ENCODE peak calls at places on chromosomes 6 and 20, in nine cellular contexts. U, C, S, X, F, P, L, J and M are unnamed samples. For H3K9me3, the result is how much of the 10 kb centered on the place peaks cover.

GRCh38 chr6:113893866-113894265 is 36.7 kb downstream of the MARCKS start:
- DNase-seq in U (peak), C (no peak), S (no peak), X (no peak), F (no peak), P (no peak), L (no peak), J (no peak), M (no peak)

GRCh38 chr6:165096209-165096608 is 213.2 kb downstream of the C6orf118 start:
- DNase-seq in U (no peak), C (no peak), S (no peak), X (no peak), F (peak), P (no peak), L (no peak), J (peak), M (no peak)

GRCh38 chr20:36941403-36941835 is 10.1 kb downstream of the SAMHD1 start:
- DNase-seq in U (no peak), C (no peak), S (peak), X (no peak), F (no peak), P (peak), L (peak), J (no peak), M (no peak)

GRCh38 chr6:18213439-18213838 is 50.9 kb downstream of the DEK start:
- DNase-seq in U (no peak), C (no peak), S (no peak), X (no peak), F (no peak), P (no peak), L (no peak), J (no peak), M (no peak)

GRCh38 chr6:2021713-2022125 is 223.7 kb downstream of the GMDS start:
- DNase-seq in U (peak), C (no peak), S (peak), X (peak), F (no peak), P (peak), L (peak), J (peak), M (no peak)

GRCh38 chr6:145547596-145548325 is 187.6 kb downstream of the EPM2A start:
- DNase-seq in U (no peak), C (no peak), S (no peak), X (no peak), F (no peak), P (no peak), L (no peak), J (no peak), M (no peak)

GRCh38 chr20:44918761-44919160 is 8.9 kb downstream of the PABPC1L start:
- DNase-seq in U (no peak), C (no peak), S (no peak), X (no peak), F (peak), P (no peak), L (peak), J (no peak), M (no peak)

GRCh38 chr6:159116343-159116742 is 52.9 kb upstream of the FNDC1 start:
- DNase-seq in U (no peak), C (no peak), S (no peak), X (no peak), F (no peak), P (no peak), L (peak), J (no peak), M (no peak)

GRCh38 chr6:159090530-159091306 is 45.9 kb upstream of the TAGAP start:
- DNase-seq in U (no peak), C (no peak), S (peak), X (peak), F (no peak), P (no peak), L (no peak), J (no peak), M (no peak)

GRCh38 chr6:125711013-125711675 is 38.3 kb upstream of the HEY2 start:
- DNase-seq in U (no peak), C (no peak), S (no peak), X (no peak), F (no peak), P (no peak), L (no peak), J (no peak), M (no peak)

GRCh38 chr20:45308078-45308778 is at the start of gene MATN4:
- DNase-seq in U (no peak), C (no peak), S (no peak), X (peak), F (peak), P (peak), L (no peak), J (peak), M (no peak)

GRCh38 chr6:121944361-121944760 is 455.1 kb upstream of the HSF2 start:
- DNase-seq in U (peak), C (no peak), S (no peak), X (no peak), F (no peak), P (no peak), L (no peak), J (no peak), M (no peak)

GRCh38 chr20:60224914-60225313 is 266.7 kb downstream of the CDH26 start:
- DNase-seq in U (no peak), C (peak), S (peak), X (no peak), F (no peak), P (no peak), L (no peak), J (no peak), M (no peak)

GRCh38 chr20:40811004-40811403 is 122.0 kb upstream of the MAFB start:
- DNase-seq in U (no peak), C (no peak), S (no peak), X (no peak), F (no peak), P (no peak), L (no peak), J (no peak), M (no peak)

GRCh38 chr20:21615617-21616080 is 89.8 kb upstream of the PAX1 start:
- DNase-seq in U (peak), C (peak), S (peak), X (peak), F (no peak), P (peak), L (peak), J (no peak), M (no peak)

GRCh38 chr6:79269877-79270276 is 35.4 kb upstream of the HMGN3 start:
- DNase-seq in U (peak), C (peak), S (no peak), X (no peak), F (no peak), P (no peak), L (no peak), J (no peak), M (no peak)

GRCh38 chr20:13286600-13286999 is 65.5 kb downstream of the ISM1 start:
- DNase-seq in U (no peak), C (no peak), S (no peak), X (no peak), F (no peak), P (peak), L (no peak), J (no peak), M (no peak)

GRCh38 chr20:5535211-5535756 is 214.9 kb upstream of the SHLD1 start:
- DNase-seq in U (peak), C (peak), S (no peak), X (no peak), F (no peak), P (no peak), L (no peak), J (no peak), M (no peak)

GRCh38 chr6:11232968-11233626 is 629 bp upstream of the NEDD9 start:
- DNase-seq in U (peak), C (no peak), S (no peak), X (no peak), F (no peak), P (peak), L (peak), J (no peak), M (no peak)

GRCh38 chr6:80543151-80543550 is 436.7 kb downstream of the BCKDHB start:
- DNase-seq in U (no peak), C (no peak), S (no peak), X (no peak), F (no peak), P (no peak), L (no peak), J (no peak), M (no peak)

GRCh38 chr6:134802426-134803058 is 147.4 kb downstream of the ALDH8A1 start:
- DNase-seq in U (peak), C (no peak), S (no peak), X (no peak), F (no peak), P (no peak), L (no peak), J (no peak), M (no peak)

GRCh38 chr6:374956-375355 is 16.6 kb upstream of the IRF4 start:
- DNase-seq in U (no peak), C (no peak), S (no peak), X (no peak), F (no peak), P (no peak), L (no peak), J (no peak), M (no peak)

GRCh38 chr6:373031-373430 is 18.5 kb upstream of the IRF4 start:
- DNase-seq in U (no peak), C (no peak), S (no peak), X (no peak), F (peak), P (no peak), L (no peak), J (no peak), M (no peak)

GRCh38 chr6:370555-370954 is 21.0 kb upstream of the IRF4 start:
- DNase-seq in U (no peak), C (no peak), S (no peak), X (no peak), F (no peak), P (no peak), L (no peak), J (no peak), M (no peak)

GRCh38 chr6:373773-374724 is 17.5 kb upstream of the IRF4 start:
- DNase-seq in U (peak), C (no peak), S (no peak), X (no peak), F (peak), P (no peak), L (no peak), J (no peak), M (no peak)

DNA sequence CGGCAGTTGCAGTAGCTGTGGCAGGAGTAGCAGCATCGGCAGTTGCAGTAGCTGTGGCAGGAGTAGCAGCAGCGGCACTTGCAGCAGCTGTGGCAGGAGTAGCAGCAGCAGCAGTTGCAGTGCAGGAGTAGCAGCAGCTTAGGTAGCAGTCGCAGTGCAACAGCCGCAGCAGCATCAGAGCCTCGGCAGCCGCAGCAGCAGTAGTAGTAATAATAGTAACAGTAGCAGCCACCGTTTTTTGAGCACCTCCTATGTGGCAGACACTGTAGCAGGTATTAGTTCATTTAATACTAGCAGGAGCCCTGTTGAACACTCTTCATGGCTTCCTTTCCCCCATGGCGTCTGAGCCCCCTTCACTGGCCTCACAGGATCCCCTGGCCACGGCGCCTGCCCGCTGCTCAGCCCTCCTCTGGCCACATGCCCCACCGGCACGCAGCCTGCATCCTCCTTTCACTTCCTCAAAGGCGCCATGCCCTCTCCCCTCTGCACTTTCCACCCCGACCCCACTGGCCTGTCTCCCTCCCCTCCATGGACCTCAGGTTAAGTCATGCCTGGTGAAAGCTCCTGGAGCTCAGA is 19.1 kb upstream of the IRF4 start:
- DNase-seq in U (no peak), C (no peak), S (no peak), X (no peak), F (peak), P (no peak), L (no peak), J (no peak), M (no peak)
- H3K9me3 ChIP-seq in U (under half), C (under half), S (under half), X (under half), F (under half), P (under half), L (under half), J (under half), M (under half)

GRCh38 chr6:152984387-152984872 is 1.6 kb upstream of the FBXO5 start:
- DNase-seq in U (no peak), C (no peak), S (no peak), X (no peak), F (no peak), P (no peak), L (no peak), J (no peak), M (no peak)
- TF ChIP-seq POLR2A in U (no peak), C (no peak), S (no peak), X (no peak), F (no peak), P (no peak), L (no peak), J (no peak), M (no peak)

GRCh38 chr20:63441777-63442493 is 30.5 kb downstream of the KCNQ2 start:
- DNase-seq in U (peak), C (peak), S (peak), X (peak), F (peak), P (peak), L (peak), J (no peak), M (no peak)
- TF ChIP-seq CTCF in U (peak), C (peak), S (peak), X (peak), F (no peak), P (no peak), L (no peak), J (peak), M (no peak)

GRCh38 chr6:161212902-161213301 is 61.0 kb downstream of the AGPAT4 start:
- DNase-seq in U (no peak), C (no peak), S (no peak), X (peak), F (no peak), P (no peak), L (no peak), J (no peak), M (no peak)
- H3K9me3 ChIP-seq in U (under half), C (under half), S (under half), X (under half), F (under half), P (under half), L (under half), J (under half), M (under half)

DNA sequence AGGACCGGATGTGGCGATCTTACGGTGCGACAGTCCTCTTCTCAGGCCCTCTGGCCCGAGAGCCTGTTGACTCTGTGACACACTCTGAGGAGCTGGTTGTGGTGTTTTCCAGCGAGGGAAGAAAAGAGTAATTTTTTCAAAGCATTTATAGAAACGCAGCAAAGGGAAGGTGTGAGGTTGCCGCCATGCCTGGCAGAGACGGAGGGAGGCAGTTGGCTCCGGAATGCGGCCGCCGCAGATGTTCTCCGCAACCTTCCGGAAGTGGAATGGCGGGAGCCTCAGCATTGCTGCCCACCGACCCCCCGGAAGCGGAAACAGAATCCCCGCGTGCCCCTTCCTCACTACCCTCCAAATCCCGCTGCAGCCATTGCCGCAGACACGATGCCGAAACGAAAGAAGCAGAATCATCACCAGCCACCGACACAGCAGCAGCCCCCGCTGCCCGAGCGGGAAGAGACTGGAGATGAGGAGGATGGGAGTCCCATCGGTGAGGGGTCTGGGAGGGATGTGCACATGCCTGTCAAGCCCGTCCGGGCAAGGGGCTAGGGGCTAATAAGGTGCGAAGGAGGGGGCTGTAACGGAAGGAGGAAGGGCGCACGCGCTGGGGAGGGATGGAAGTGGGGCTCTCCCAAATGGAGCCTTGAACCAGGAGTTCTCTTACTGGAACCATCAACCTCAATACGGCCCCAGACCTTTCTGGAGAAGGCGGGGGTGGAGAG is at the start of gene PRR3:
- DNase-seq in U (peak), C (peak), S (peak), X (peak), F (peak), P (peak), L (peak), J (peak), M (peak)
- TF ChIP-seq POLR2A in U (peak), C (peak), S (peak), X (no peak), F (no peak), P (no peak), L (peak), J (peak), M (no peak)

DNA sequence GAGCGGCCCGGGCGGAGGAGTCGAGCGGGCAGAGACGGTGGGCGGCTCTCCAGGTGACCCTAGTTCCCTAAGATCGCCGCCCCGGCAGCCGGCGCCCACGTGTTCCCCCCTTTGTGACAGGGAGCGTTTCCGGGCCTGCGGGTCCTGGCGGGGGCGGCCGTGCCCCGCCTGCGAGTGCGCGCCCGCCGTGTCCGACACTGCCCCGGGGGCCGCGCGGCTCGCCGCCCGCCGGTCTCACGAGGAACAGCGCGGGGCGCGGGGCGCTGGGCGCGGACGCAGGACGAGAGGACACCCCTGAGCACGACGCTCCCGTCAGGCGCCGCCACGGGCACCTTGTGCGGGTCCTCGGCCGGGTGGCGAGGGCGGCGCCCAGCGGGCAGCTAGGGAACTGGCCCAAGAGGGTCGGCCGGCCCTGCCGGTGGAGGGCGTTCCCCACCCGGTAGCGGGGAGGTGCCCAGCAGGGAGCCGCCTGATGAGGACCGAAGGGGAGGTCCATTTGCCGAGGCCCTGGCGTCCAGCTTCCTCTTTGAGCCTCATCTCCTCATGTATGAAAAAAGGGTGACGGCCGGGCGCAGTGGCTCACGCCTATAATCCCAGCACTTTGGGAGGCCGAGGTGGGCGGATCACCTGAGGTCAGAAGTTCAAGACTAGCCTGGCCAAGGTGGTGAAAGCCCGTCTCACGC is at the start of gene VARS1:
- DNase-seq in U (peak), C (peak), S (peak), X (peak), F (peak), P (peak), L (peak), J (peak), M (peak)
- TF ChIP-seq CTCF in U (peak), C (peak), S (peak), X (peak), F (peak), P (peak), L (peak), J (peak), M (peak)

GRCh38 chr6:52515219-52515960 is 61.5 kb downstream of the TRAM2 start:
- DNase-seq in U (peak), C (peak), S (no peak), X (no peak), F (no peak), P (no peak), L (no peak), J (no peak), M (no peak)
- H3K9me3 ChIP-seq in U (under half), C (under half), S (under half), X (under half), F (under half), P (under half), L (under half), J (under half), M (under half)

DNA sequence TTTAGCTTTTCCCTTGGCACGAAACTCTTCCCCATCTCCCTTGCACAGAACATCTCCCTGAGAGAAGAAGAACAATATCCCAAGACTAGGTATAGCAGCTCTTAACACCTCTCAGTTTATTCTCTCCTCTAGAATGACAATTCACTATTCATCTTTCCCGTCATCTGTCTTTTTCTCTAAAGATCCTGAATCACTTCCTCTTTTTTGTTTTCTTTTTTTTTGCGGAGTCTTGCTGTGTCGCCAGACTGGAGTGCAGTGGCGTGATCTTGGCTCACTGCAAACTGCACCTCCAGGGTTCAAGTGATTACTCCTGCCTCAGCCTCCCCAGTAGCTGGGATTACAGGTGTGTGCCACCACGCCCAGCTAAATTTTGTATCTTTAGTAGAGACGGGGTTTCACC is 574.4 kb upstream of the MAP3K7 start:
- DNase-seq in U (no peak), C (no peak), S (no peak), X (no peak), F (no peak), P (no peak), L (no peak), J (no peak), M (no peak)
- TF ChIP-seq POLR2A in U (no peak), C (no peak), S (no peak), X (no peak), F (no peak), P (no peak), L (no peak), J (no peak), M (no peak)

DNA sequence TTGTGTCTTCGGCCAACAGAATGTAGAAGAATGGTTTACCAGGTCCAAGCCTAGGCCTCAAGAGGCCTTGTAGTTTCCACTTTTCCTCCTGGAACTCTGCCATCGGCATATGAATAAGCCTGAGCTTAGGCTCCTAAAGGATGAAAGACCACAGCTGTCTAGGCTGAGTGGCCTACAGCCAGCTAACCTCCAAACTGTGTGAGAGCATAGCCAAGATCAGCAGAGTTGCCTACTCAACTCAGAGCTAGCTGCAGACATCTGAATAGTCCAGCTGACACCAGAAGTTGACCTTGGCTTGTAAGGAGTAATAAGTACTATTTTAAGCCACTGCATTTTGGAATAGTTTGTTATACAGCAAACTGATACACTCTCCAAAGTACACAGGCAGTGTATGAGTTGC is 52.6 kb upstream of the SMIM29 start:
- DNase-seq in U (peak), C (no peak), S (peak), X (no peak), F (no peak), P (peak), L (no peak), J (no peak), M (no peak)
- TF ChIP-seq CTCF in U (no peak), C (no peak), S (no peak), X (no peak), F (no peak), P (no peak), L (no peak), J (no peak), M (no peak)